ENCODE peak calls at places on chromosomes 12 and 14, in ten cellular contexts. O is lower lobe of right lung, R is cardiac fibroblast, G is body of pancreas, Y is pancreas, P is neural crest cell, H is coronary artery, J is epithelial cell of esophagus, T is tibial nerve, K is GM13977. S is an unnamed sample.

GRCh38 chr14:37480446-37481290 is 114.4 kb downstream of the FOXA1 start:
- DNase-seq in K (no peak), P (no peak), H (no peak), R (no peak), G (no peak), J (peak), Y (no peak), O (no peak), T (no peak), S (no peak)

GRCh38 chr12:1811281-1811947 is 9.0 kb upstream of the LRTM2 start:
- DNase-seq in R (peak), T (no peak), Y (no peak), O (no peak), P (no peak), G (no peak), K (no peak), J (no peak), H (no peak), S (no peak)

GRCh38 chr14:78278464-78278863 is 108.3 kb downstream of the NRXN3 start:
- DNase-seq in O (no peak), J (peak), H (no peak), P (no peak), Y (no peak), G (no peak), R (no peak), K (no peak), T (no peak), S (no peak)

GRCh38 chr14:80003138-80003537 is 208.2 kb downstream of the DIO2 start:
- DNase-seq in R (no peak), O (no peak), G (no peak), Y (no peak), P (no peak), H (no peak), T (no peak), K (no peak), J (peak), S (no peak)

GRCh38 chr12:68240975-68241374 is 12.4 kb downstream of the IL22 start:
- DNase-seq in O (no peak), T (no peak), K (peak), Y (no peak), J (peak), G (no peak), P (no peak), H (no peak), R (peak), S (no peak)

GRCh38 chr12:70121562-70121961 is 121.7 kb upstream of the CNOT2 start:
- DNase-seq in G (no peak), T (no peak), J (peak), Y (no peak), H (no peak), O (no peak), P (no peak), R (no peak), K (no peak), S (no peak)

GRCh38 chr12:26062566-26062965 is 62.3 kb downstream of the BHLHE41 start:
- DNase-seq in J (peak), G (no peak), O (no peak), T (no peak), P (no peak), K (no peak), H (no peak), R (peak), Y (no peak), S (no peak)

GRCh38 chr14:92797935-92798653 is 4.0 kb downstream of the GOLGA5 start:
- DNase-seq in Y (no peak), H (no peak), J (no peak), R (no peak), P (no peak), G (no peak), T (no peak), K (no peak), O (no peak), S (no peak)

GRCh38 chr12:73421832-73422231 is 1115.8 kb upstream of the ATXN7L3B start:
- DNase-seq in H (no peak), T (no peak), K (no peak), P (no peak), Y (no peak), J (peak), R (peak), O (no peak), G (no peak), S (no peak)

GRCh38 chr12:72673853-72674252 is 401.7 kb downstream of the TRHDE start:
- DNase-seq in R (no peak), K (peak), P (no peak), J (no peak), G (no peak), O (no peak), Y (no peak), T (no peak), H (no peak), S (no peak)

GRCh38 chr12:93016752-93017350 is 87.8 kb upstream of the EEA1 start:
- DNase-seq in O (no peak), Y (no peak), H (no peak), R (no peak), T (no peak), P (no peak), G (no peak), J (no peak), K (no peak), S (no peak)

GRCh38 chr12:15987696-15988095 is 76.6 kb downstream of the DERA start:
- DNase-seq in R (no peak), H (no peak), T (no peak), P (no peak), J (no peak), K (no peak), Y (peak), G (peak), O (no peak), S (no peak)

GRCh38 chr14:31196839-31197477 is 10.6 kb downstream of the HECTD1 start:
- DNase-seq in J (no peak), G (no peak), P (no peak), K (no peak), Y (no peak), R (no peak), H (no peak), O (no peak), T (no peak), S (no peak)

GRCh38 chr14:89983375-89983774 is 27.6 kb downstream of the TDP1 start:
- DNase-seq in T (no peak), P (no peak), O (no peak), G (no peak), H (no peak), R (no peak), Y (no peak), K (no peak), J (no peak), S (no peak)

GRCh38 chr12:73863541-73863940 is 674.1 kb upstream of the ATXN7L3B start:
- DNase-seq in G (no peak), H (no peak), Y (no peak), T (no peak), R (peak), P (no peak), O (no peak), J (peak), K (no peak), S (no peak)

GRCh38 chr12:121009744-121010143 is 6.5 kb downstream of the C12orf43 start:
- DNase-seq in H (no peak), G (peak), R (peak), P (peak), K (no peak), O (no peak), Y (peak), T (no peak), J (peak), S (no peak)

GRCh38 chr12:13088503-13088902 is 15.0 kb downstream of the GSG1 start:
- DNase-seq in R (no peak), T (no peak), O (no peak), K (no peak), J (no peak), P (no peak), H (no peak), G (no peak), Y (no peak), S (no peak)

GRCh38 chr14:64639340-64639821 is 64.8 kb upstream of the PLEKHG3 start:
- DNase-seq in R (no peak), J (peak), H (no peak), Y (no peak), P (no peak), G (no peak), K (no peak), T (no peak), O (no peak), S (no peak)

GRCh38 chr14:26905219-26905618 is 307.4 kb upstream of the NOVA1 start:
- DNase-seq in K (no peak), R (no peak), P (no peak), Y (no peak), H (no peak), J (no peak), T (no peak), G (no peak), O (no peak), S (no peak)

GRCh38 chr14:78446807-78447206 is 276.6 kb downstream of the NRXN3 start:
- DNase-seq in Y (no peak), G (no peak), P (no peak), H (no peak), J (peak), O (no peak), K (no peak), R (peak), T (no peak), S (no peak)

GRCh38 chr12:14430394-14430986 is 65.0 kb downstream of the ATF7IP start:
- DNase-seq in P (no peak), T (no peak), J (no peak), G (no peak), O (no peak), H (no peak), R (no peak), Y (no peak), K (no peak), S (no peak)

GRCh38 chr14:34721129-34721528 is 6.7 kb upstream of the CFL2 start:
- DNase-seq in R (no peak), G (no peak), Y (no peak), P (no peak), O (no peak), H (no peak), J (no peak), T (no peak), K (no peak), S (no peak)

GRCh38 chr12:33313476-33313875 is 126.1 kb downstream of the SYT10 start:
- DNase-seq in R (no peak), G (no peak), P (no peak), T (no peak), K (no peak), Y (no peak), J (no peak), O (no peak), H (no peak), S (no peak)

GRCh38 chr12:111448266-111448830 is 42.6 kb downstream of the SH2B3 start:
- DNase-seq in P (no peak), G (peak), T (no peak), H (peak), R (no peak), K (no peak), O (no peak), Y (peak), J (no peak), S (no peak)

GRCh38 chr14:68464716-68465115 is 328.2 kb downstream of the ZFP36L1 start:
- DNase-seq in Y (no peak), O (no peak), T (no peak), R (peak), P (no peak), J (peak), K (no peak), G (no peak), H (no peak), S (no peak)

GRCh38 chr14:37711499-37712475 is 116.4 kb downstream of the TTC6 start:
- DNase-seq in H (no peak), Y (no peak), P (no peak), O (no peak), J (no peak), K (no peak), G (no peak), T (no peak), R (no peak), S (no peak)

GRCh38 chr12:29695026-29695425 is 88.7 kb downstream of the TMTC1 start:
- DNase-seq in P (no peak), R (peak), O (no peak), G (no peak), K (no peak), Y (no peak), T (no peak), H (no peak), J (no peak), S (no peak)

GRCh38 chr12:14901228-14901562 is 15.5 kb upstream of the MGP start:
- DNase-seq in R (no peak), G (no peak), H (no peak), T (no peak), J (no peak), Y (no peak), O (no peak), P (no peak), K (no peak), S (no peak)

GRCh38 chr12:104218935-104219334 is 3.4 kb downstream of the TXNRD1 start:
- DNase-seq in O (no peak), H (no peak), G (no peak), Y (no peak), R (peak), K (no peak), T (no peak), P (no peak), J (peak), S (no peak)

GRCh38 chr12:25155031-25155576 is 39.9 kb downstream of the DNAI7 start:
- DNase-seq in T (no peak), K (peak), R (peak), Y (no peak), H (no peak), G (no peak), P (no peak), O (no peak), J (peak), S (no peak)

GRCh38 chr12:124720019-124720686 is 143.5 kb downstream of the SCARB1 start:
- DNase-seq in P (no peak), K (no peak), O (no peak), T (no peak), G (no peak), Y (no peak), R (peak), H (no peak), J (peak), S (no peak)
- TF ChIP-seq CTCF in P (peak), K (no peak), O (peak), T (no peak), G (no peak), Y (no peak), R (peak), H (no peak), J (peak), S (peak)

DNA sequence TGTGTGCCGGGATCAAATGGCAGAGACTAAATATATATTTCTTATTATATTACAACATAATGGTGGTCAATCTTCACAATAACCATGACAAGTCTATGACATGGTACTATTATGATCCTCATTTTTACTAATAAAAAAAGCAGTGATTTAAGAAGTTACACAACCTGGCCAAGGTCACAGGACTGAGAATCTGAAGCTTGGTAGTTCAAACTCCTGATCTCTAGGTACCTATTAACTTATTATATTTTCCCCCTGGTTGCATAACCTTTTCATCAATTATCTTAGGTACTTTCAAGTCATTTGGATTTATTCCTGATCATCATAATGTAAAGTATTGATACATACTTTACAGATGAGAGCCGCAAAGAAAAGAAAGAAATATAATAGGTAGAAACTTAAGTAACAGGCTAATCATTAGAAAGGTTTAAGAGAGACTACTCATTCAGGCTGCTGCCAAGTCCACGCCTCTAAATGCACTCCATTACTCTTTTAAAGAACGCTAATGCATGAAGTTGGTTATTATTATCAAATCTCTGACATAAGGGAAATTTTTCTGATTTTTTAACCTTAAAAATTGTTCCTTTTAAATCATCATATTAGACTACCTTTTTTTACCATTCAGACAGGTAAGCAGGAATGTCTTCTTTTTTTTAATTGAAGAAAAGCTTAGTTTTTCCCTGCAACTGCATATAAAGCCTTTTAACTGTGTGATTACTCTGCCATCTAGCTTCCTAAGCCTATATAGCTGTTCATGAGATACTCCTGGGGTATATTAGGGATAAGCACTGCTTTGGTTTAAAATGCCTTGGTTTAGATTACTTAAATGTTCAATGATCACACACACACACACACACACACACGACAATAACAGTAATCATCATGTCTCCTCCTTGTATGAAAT is 35.6 kb downstream of the RPS29 start:
- DNase-seq in R (peak), P (no peak), T (no peak), Y (no peak), G (no peak), K (no peak), J (peak), O (no peak), H (no peak), S (no peak)
- TF ChIP-seq CTCF in R (peak), P (peak), T (no peak), Y (no peak), G (no peak), K (peak), J (peak), O (no peak), H (no peak), S (peak)

GRCh38 chr14:23207146-23207540 is 23.7 kb upstream of the SLC7A8 start:
- DNase-seq in G (no peak), P (no peak), O (no peak), T (no peak), R (no peak), K (no peak), J (no peak), Y (no peak), H (no peak), S (no peak)
- TF ChIP-seq CTCF in G (no peak), P (no peak), O (no peak), T (no peak), R (no peak), K (no peak), J (no peak), Y (no peak), H (no peak), S (no peak)

GRCh38 chr14:35829449-35829848 is 3.3 kb downstream of the BRMS1L start:
- DNase-seq in J (no peak), K (no peak), R (peak), O (no peak), Y (no peak), G (no peak), P (no peak), T (no peak), H (no peak), S (no peak)

GRCh38 chr14:35826952-35827416 is 846 bp downstream of the BRMS1L start:
- DNase-seq in K (no peak), P (no peak), T (no peak), G (no peak), R (no peak), J (no peak), O (no peak), H (no peak), Y (no peak), S (no peak)

GRCh38 chr14:35825968-35826217 is 245 bp upstream of the BRMS1L start:
- DNase-seq in K (no peak), T (no peak), Y (no peak), H (no peak), J (no peak), R (no peak), G (no peak), O (no peak), P (no peak), S (no peak)

GRCh38 chr14:35827678-35828472 is 1.7 kb downstream of the BRMS1L start:
- DNase-seq in P (no peak), O (no peak), G (no peak), H (no peak), R (no peak), K (no peak), T (no peak), J (no peak), Y (no peak), S (no peak)

DNA sequence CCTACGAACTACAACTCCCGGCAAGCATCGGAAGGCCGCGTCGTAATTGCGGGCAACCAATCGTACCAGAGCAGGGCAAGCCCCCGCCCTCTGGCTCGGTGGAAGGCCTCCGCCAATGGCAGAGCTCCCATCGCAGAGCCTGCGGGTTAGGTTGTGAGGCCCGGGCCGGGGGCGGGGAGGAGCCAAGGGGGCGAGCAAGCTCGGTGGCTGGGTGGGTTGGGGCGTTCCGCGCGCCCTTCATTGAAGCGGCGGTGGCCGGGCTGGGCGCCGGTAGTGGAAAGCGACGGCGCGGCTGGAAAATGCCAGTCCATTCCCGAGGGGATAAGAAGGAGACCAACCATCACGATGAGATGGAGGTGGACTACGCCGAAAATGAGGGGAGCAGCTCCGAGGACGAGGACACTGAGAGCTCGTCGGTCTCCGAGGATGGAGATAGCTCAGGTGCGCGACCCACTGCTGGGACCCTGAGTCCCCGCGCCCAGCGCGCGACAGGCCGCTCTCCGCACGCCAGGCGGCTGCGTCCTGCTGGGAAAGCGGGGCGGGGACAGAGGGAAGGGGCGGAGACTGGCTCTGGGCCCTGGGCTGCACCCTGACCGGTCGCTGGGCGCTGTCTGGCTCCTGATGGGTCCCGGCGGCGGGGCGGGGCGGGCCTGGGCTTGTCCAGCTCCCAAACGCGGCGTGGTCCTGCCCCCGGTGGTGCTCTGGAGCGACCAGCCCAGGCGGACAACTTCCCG is at the start of gene BRMS1L:
- DNase-seq in Y (peak), G (peak), R (peak), J (peak), H (peak), K (peak), O (peak), P (peak), T (peak), S (peak)
- TF ChIP-seq CTCF in Y (no peak), G (no peak), R (no peak), J (no peak), H (no peak), K (no peak), O (peak), P (peak), T (peak), S (no peak)

GRCh38 chr14:58151701-58152568 is at the start of gene ARMH4:
- DNase-seq in H (peak), K (peak), G (peak), T (peak), Y (peak), R (peak), P (peak), J (peak), O (peak), S (peak)
- TF ChIP-seq CTCF in H (no peak), K (no peak), G (peak), T (peak), Y (no peak), R (no peak), P (peak), J (no peak), O (peak), S (peak)

DNA sequence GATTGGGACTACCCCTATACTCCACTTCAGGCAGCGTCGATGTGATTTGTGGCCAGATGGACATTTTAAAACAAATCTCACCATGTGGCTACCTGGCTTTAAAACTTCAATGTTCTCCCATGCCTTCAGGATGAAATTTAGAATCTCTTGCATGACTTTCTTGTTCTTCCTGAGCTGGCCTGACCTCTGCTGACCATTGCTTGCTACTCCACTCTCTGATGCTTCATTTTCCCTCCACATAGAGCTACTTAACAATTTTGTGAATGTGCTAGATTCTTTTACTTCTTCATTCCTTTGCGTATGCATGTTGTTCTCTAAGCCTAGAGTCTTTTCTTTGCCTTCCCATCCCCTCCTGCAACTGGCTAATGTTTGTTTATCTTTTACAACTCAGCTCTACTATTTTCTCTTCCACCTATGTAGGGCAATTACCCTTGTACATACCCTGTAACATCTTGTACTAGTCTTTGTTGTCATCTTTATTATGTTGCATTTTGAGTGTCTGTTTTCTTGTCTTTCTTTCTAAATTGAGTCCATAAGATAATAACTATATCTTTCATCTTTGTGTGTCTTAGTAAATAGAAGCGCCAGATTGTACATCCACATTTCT is 41.2 kb downstream of the YLPM1 start:
- DNase-seq in O (no peak), J (peak), K (peak), T (no peak), P (no peak), Y (peak), G (no peak), R (peak), H (no peak), S (no peak)
- TF ChIP-seq CTCF in O (peak), J (peak), K (peak), T (peak), P (peak), Y (no peak), G (peak), R (peak), H (no peak), S (peak)

S was measured in chondrocyte.